ENCODE peak calls at places on chromosomes 6 and 20, in four cellular contexts. V is Peyer's patch, N is ovary, J is upper lobe of right lung. Z is an unnamed sample.

GRCh38 chr20:41650221-41650948 is 32.2 kb upstream of the CHD6 start:
- DNase-seq in J (no peak), N (no peak), V (no peak), Z (no peak)

GRCh38 chr6:26659042-26659359 is 545 bp downstream of the ZNF322 start:
- DNase-seq in J (no peak), V (no peak), N (no peak), Z (no peak)

GRCh38 chr20:1861347-1861987 is 33.7 kb upstream of the SIRPA start:
- DNase-seq in V (no peak), J (no peak), N (no peak), Z (no peak)

GRCh38 chr6:13488896-13489237 is 1.5 kb upstream of the GFOD1 start:
- DNase-seq in V (no peak), N (peak; percentile 39), J (no peak), Z (no peak)

GRCh38 chr6:16508959-16509358 is 252.3 kb downstream of the ATXN1 start:
- DNase-seq in N (no peak), J (no peak), V (no peak), Z (no peak)

GRCh38 chr20:14992071-14992654 is 654.8 kb upstream of the FLRT3 start:
- DNase-seq in J (no peak), N (no peak), V (no peak), Z (no peak)

GRCh38 chr6:166630421-166630820 is 3.4 kb upstream of the RPS6KA2 start:
- DNase-seq in J (no peak), V (no peak), N (no peak), Z (no peak)

GRCh38 chr20:45368221-45368980 is 5.4 kb downstream of the SYS1 start:
- DNase-seq in V (peak; percentile 87), J (no peak), N (no peak), Z (no peak)

GRCh38 chr20:32159766-32160221 is 47.7 kb downstream of the PLAGL2 start:
- DNase-seq in J (peak; percentile 38), N (peak; percentile 15), V (no peak), Z (peak; percentile 61)

GRCh38 chr6:36120979-36121706 is 9.2 kb upstream of the MAPK13 start:
- DNase-seq in N (no peak), V (peak; percentile 91), J (peak; percentile 81), Z (no peak)

GRCh38 chr6:137471497-137471896 is 22.7 kb downstream of the OLIG3 start:
- DNase-seq in J (no peak), V (no peak), N (no peak), Z (no peak)

GRCh38 chr20:58432190-58432954 is 43.3 kb downstream of the VAPB start:
- DNase-seq in N (no peak), V (no peak), J (no peak), Z (no peak)

GRCh38 chr6:137155830-137156229 is 17.6 kb downstream of the IL22RA2 start:
- DNase-seq in N (no peak), J (no peak), V (no peak), Z (no peak)

GRCh38 chr6:127923135-127923534 is 22.3 kb upstream of the THEMIS start:
- DNase-seq in N (no peak), J (no peak), V (no peak), Z (no peak)

GRCh38 chr6:150076196-150076893 is 7.4 kb upstream of the ULBP3 start:
- DNase-seq in J (no peak), V (no peak), N (no peak), Z (no peak)

GRCh38 chr20:14544688-14545087 is 207.3 kb upstream of the FLRT3 start:
- DNase-seq in N (no peak), V (no peak), J (no peak), Z (no peak)

GRCh38 chr6:36853325-36853724 is 14.1 kb upstream of the CPNE5 start:
- DNase-seq in N (no peak), V (no peak), J (no peak), Z (no peak)

GRCh38 chr6:116289876-116290275 is 10.1 kb upstream of the TSPYL1 start:
- DNase-seq in V (no peak), N (no peak), J (no peak), Z (no peak)

GRCh38 chr6:66096679-66097078 is 389.7 kb upstream of the EYS start:
- DNase-seq in J (peak; percentile 51), N (no peak), V (no peak), Z (peak; percentile 18)

GRCh38 chr20:23096986-23097520 is 10.9 kb upstream of the CD93 start:
- DNase-seq in N (no peak), J (no peak), V (no peak), Z (no peak)

GRCh38 chr20:15498926-15499325 is 1074.3 kb downstream of the KIF16B start:
- DNase-seq in V (no peak), J (no peak), N (no peak), Z (no peak)

GRCh38 chr6:155442562-155442961 is 13.1 kb downstream of the NOX3 start:
- DNase-seq in N (no peak), J (no peak), V (no peak), Z (no peak)

GRCh38 chr6:157107915-157108651 is 215.2 kb downstream of the TMEM242 start:
- DNase-seq in N (no peak), V (no peak), J (no peak), Z (no peak)

GRCh38 chr20:50055524-50056083 is 57.3 kb downstream of the UBE2V1 start:
- DNase-seq in J (no peak), V (no peak), N (no peak), Z (no peak)

GRCh38 chr20:50919567-50919966 is 11.7 kb downstream of the ADNP start:
- DNase-seq in V (peak; percentile 61), N (peak; percentile 57), J (peak; percentile 76), Z (peak; percentile 99)

GRCh38 chr6:14804001-14804401 is 441.9 kb upstream of the JARID2 start:
- DNase-seq in N (no peak), V (no peak), J (no peak), Z (no peak)

GRCh38 chr6:123000244-123000770 is 4.3 kb downstream of the CLVS2 start:
- DNase-seq in V (no peak), J (no peak), N (no peak), Z (no peak)

GRCh38 chr6:122998403-122998965 is 2.4 kb downstream of the CLVS2 start:
- DNase-seq in J (no peak), V (no peak), N (no peak), Z (no peak)

GRCh38 chr6:122995930-122996796 is at the start of gene CLVS2:
- DNase-seq in J (peak; percentile 60), V (no peak), N (no peak), Z (no peak)

GRCh38 chr6:122996797-122997520 is 924 bp downstream of the CLVS2 start:
- DNase-seq in J (no peak), V (no peak), N (no peak), Z (no peak)

DNA sequence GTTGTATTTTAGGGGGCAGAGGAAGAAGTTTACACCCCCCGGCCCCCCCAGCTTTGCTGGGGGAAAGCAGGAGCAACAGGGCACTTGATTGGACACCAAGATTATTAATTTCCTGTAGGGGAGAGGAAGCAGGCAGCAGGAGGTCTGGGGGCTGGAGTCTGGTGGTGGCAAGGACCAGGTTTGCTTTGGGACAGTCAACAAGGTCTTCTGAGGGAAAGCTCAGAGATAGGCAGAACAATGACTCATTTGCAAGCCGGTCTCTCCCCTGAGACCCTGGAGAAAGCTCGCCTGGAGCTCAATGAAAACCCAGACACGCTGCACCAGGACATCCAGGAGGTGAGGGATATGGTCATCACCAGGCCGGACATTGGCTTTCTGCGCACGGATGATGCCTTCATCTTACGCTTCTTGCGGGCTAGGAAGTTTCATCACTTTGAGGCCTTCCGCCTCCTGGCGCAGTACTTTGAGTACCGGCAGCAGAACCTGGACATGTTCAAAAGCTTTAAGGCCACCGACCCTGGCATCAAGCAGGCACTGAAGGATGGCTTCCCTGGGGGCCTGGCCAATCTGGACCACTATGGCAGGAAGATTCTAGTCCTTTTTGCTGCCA is 1.6 kb downstream of the CLVS2 start:
- DNase-seq in J (no peak), N (no peak), V (no peak), Z (no peak)
- H3K4me3 ChIP-seq in J (no peak overlapping the region), N (peak overlapping the region; percentile 46), V (no peak overlapping the region), Z (no peak overlapping the region)

GRCh38 chr6:170162011-170162770 is 128.7 kb downstream of the DLL1 start:
- DNase-seq in V (no peak), N (peak; percentile 29), J (no peak), Z (peak; percentile 54)
- H3K9me3 ChIP-seq in V (no peaks in the 10 kb centered on the region), N (no peaks in the 10 kb centered on the region), J (no peaks in the 10 kb centered on the region), Z (no peaks in the 10 kb centered on the region)

GRCh38 chr6:56713285-56713684 is 70.6 kb upstream of the DST start:
- DNase-seq in J (no peak), N (no peak), V (peak; percentile 51), Z (peak; percentile 67)

GRCh38 chr6:56709650-56710049 is 67.0 kb upstream of the DST start:
- DNase-seq in N (no peak), V (no peak), J (no peak), Z (no peak)

GRCh38 chr6:56706981-56707726 is 64.5 kb upstream of the DST start:
- DNase-seq in J (no peak), N (no peak), V (no peak), Z (no peak)

GRCh38 chr6:56710967-56711366 is 68.3 kb upstream of the DST start:
- DNase-seq in J (no peak), V (no peak), N (no peak), Z (no peak)

DNA sequence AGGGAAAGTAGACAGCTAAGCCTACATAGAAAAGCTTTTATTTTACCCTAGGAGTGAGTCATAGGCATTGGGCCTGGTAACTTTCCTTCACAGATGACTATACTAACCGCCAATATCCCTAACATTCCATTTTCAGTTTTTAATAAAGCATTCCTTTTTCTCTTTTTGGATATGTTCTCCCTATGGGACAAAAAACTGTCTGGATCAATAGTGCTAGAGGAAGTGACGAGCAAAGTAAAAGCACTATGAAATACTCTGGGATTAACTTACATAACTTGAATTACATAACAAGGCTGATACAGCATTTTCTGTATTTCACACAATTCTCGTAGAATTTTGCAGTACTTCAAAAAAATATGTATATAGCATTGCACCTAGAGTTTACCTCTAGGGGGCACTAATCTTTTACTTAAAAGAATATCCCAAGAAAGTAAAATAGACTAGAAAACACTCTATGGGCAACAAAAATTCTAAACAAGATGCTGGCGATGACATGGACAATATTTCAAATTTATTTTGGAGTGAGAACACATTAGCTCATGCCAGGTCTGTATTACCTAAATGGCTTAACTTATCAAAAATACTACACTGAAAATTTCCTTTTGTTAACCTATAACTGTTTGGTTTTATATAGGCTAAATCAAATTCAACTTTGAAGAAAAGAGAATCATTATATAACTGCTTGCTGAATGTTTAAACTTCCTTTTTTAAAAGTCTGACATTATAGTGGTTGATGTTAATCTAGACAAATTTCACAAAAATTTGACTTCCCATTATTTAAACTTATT is 66.3 kb upstream of the DST start:
- DNase-seq in J (no peak), N (no peak), V (no peak), Z (no peak)
- TF ChIP-seq CTCF in J (peak; percentile 69), N (no peak), V (peak; percentile 50), Z (peak; percentile 83)

DNA sequence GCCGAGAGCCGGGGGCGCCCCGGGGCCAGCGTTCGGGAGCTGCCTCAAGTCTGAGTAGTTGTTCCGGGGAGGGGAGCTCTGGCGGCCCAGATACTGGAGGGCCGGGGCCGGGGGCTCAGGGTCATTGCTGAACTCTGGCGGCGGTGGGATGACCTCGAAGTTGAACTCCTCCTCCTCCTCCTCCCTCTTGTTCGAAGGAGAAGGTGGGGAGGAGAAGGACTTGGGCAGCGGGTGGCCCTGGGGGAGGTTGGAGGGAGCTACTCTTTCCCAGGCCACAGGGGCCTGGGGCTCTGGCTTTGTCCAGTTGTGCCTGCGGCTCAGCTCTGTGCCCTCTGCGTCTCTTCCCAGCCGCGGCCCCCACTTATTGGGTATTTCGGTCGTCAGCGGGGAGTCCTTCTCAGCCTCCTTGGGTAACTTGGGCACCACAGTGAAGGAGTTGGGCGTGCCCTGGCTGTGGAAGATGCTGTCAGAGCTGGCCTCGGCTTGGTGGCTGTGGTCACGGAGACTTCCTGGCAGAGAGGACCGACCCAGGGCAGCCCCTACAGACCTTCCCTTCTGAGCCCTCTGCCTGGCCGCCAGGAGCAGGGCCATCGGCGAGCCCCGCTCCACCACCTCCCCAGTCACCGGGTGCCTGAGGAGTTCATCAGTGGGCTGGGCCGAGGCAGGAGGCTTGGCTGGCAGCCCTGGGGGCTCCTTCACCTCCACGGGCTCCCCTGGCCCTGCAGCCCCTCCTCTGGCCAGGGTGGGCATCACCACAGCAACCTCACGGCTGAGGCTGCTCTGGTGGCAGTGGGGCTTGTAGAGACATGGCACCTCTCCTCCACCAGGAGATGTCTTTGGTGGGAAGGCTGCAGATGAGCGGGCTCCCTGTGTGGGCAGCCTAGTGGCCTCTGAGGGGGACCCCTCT is 37.4 kb downstream of the C6orf132 start:
- DNase-seq in J (no peak), N (no peak), V (no peak), Z (no peak)
- H3K4me3 ChIP-seq in J (peak overlapping the region; percentile 48), N (peak overlapping the region; percentile 30), V (peak overlapping the region; percentile 51), Z (no peak overlapping the region)